ENCODE peak calls at places on chromosome 15, in six cellular contexts. L is effector memory CD8-positive, alpha-beta T cell; Q is AG09319; F is aorta; P is fibroblast of the conjunctiva; D is brain microvascular endothelial cell. I is an unnamed sample.

GRCh38 chr15:33729648-33730047 is 238.6 kb upstream of the CHRM5 start:
- DNase-seq in L (no peak), Q (no peak), F (no peak), P (no peak), D (no peak), I (no peak)

GRCh38 chr15:42065478-42065877 is 28.9 kb downstream of the PLA2G4D start:
- DNase-seq in L (no peak), Q (no peak), F (no peak), P (no peak), D (no peak), I (no peak)

GRCh38 chr15:59501531-59502113 is 63.6 kb downstream of the FAM81A start:
- DNase-seq in L (no peak), Q (no peak), F (no peak), P (peak), D (peak), I (peak)

GRCh38 chr15:90869601-90870353 is 1.4 kb downstream of the FURIN start:
- DNase-seq in L (no peak), Q (no peak), F (peak), P (peak), D (peak), I (peak)

GRCh38 chr15:52529940-52530339 is 1.3 kb upstream of the MYO5A start:
- DNase-seq in L (no peak), Q (no peak), F (no peak), P (no peak), D (no peak), I (no peak)

GRCh38 chr15:52780172-52780980 is 9.8 kb downstream of the ONECUT1 start:
- DNase-seq in L (peak), Q (no peak), F (peak), P (peak), D (peak), I (peak)

GRCh38 chr15:45919806-45920205 is 285.0 kb downstream of the SQOR start:
- DNase-seq in L (no peak), Q (no peak), F (no peak), P (no peak), D (peak), I (peak)

GRCh38 chr15:40312370-40313158 is 4.8 kb upstream of the PLCB2 start:
- DNase-seq in L (no peak), Q (no peak), F (peak), P (no peak), D (no peak), I (no peak)

GRCh38 chr15:51576911-51577500 is 45.6 kb downstream of the DMXL2 start:
- DNase-seq in L (no peak), Q (peak), F (no peak), P (peak), D (no peak), I (peak)

GRCh38 chr15:25481208-25481862 is 42.5 kb upstream of the UBE3A start:
- DNase-seq in L (no peak), Q (no peak), F (peak), P (no peak), D (no peak), I (no peak)

GRCh38 chr15:55654541-55654940 is 66.4 kb upstream of the PYGO1 start:
- DNase-seq in L (no peak), Q (no peak), F (no peak), P (peak), D (peak), I (no peak)

GRCh38 chr15:45549831-45550230 is 27.3 kb upstream of the SLC30A4 start:
- DNase-seq in L (no peak), Q (no peak), F (no peak), P (no peak), D (peak), I (peak)

GRCh38 chr15:37995461-37996347 is 61.3 kb downstream of the TMCO5A start:
- DNase-seq in L (no peak), Q (peak), F (no peak), P (peak), D (peak), I (peak)

GRCh38 chr15:68580883-68581155 is 2.0 kb downstream of the CORO2B start:
- DNase-seq in L (no peak), Q (no peak), F (no peak), P (no peak), D (no peak), I (no peak)

GRCh38 chr15:40775007-40775406 is 5.2 kb downstream of the C15orf62 start:
- DNase-seq in L (no peak), Q (no peak), F (no peak), P (no peak), D (no peak), I (no peak)

GRCh38 chr15:60620707-60621106 is 141.8 kb upstream of the ICE2 start:
- DNase-seq in L (no peak), Q (no peak), F (peak), P (no peak), D (no peak), I (no peak)

GRCh38 chr15:47246317-47246716 is 471.0 kb upstream of the SEMA6D start:
- DNase-seq in L (no peak), Q (no peak), F (no peak), P (no peak), D (no peak), I (no peak)

GRCh38 chr15:63308491-63308890 is 31.1 kb downstream of the APH1B start:
- DNase-seq in L (no peak), Q (no peak), F (no peak), P (no peak), D (no peak), I (no peak)

GRCh38 chr15:49864251-49864650 is 243.4 kb downstream of the DTWD1 start:
- DNase-seq in L (no peak), Q (no peak), F (no peak), P (no peak), D (no peak), I (no peak)

GRCh38 chr15:79432345-79433311 is 492 bp downstream of the MINAR1 start:
- DNase-seq in L (no peak), Q (no peak), F (no peak), P (no peak), D (no peak), I (no peak)

GRCh38 chr15:65796610-65797012 is 4.5 kb upstream of the DENND4A start:
- DNase-seq in L (no peak), Q (peak), F (no peak), P (peak), D (peak), I (peak)

GRCh38 chr15:85539491-85539890 is 159.1 kb downstream of the AKAP13 start:
- DNase-seq in L (no peak), Q (no peak), F (no peak), P (no peak), D (no peak), I (no peak)

GRCh38 chr15:75123395-75123794 is 78.3 kb upstream of the C15orf39 start:
- DNase-seq in L (no peak), Q (peak), F (no peak), P (peak), D (peak), I (peak)

GRCh38 chr15:29090617-29091466 is 178.8 kb downstream of the NSMCE3 start:
- DNase-seq in L (peak), Q (no peak), F (peak), P (no peak), D (no peak), I (peak)

GRCh38 chr15:91793771-91794170 is 59.7 kb upstream of the SLCO3A1 start:
- DNase-seq in L (no peak), Q (no peak), F (no peak), P (no peak), D (no peak), I (no peak)

GRCh38 chr15:70362911-70363310 is 265.2 kb upstream of the TLE3 start:
- DNase-seq in L (no peak), Q (no peak), F (no peak), P (peak), D (peak), I (peak)

GRCh38 chr15:58433597-58434333 is 2.0 kb downstream of the LIPC start:
- DNase-seq in L (no peak), Q (no peak), F (no peak), P (no peak), D (no peak), I (no peak)

GRCh38 chr15:58755956-58756355 is 6.4 kb upstream of the ADAM10 start:
- DNase-seq in L (no peak), Q (no peak), F (no peak), P (no peak), D (no peak), I (no peak)